ENCODE peak calls at places on chromosomes 6 and 20, in ten cellular contexts. O, R, T, M, J, C, I, P, Y and Z are unnamed samples. For H3K4me1, the result is how much of the 10 kb centered on the place peaks cover.

GRCh38 chr20:62864207-62864606 is 2.6 kb upstream of the TCFL5 start:
- DNase-seq in O (no peak), R (no peak), T (no peak), M (no peak), J (no peak), C (no peak), I (no peak), P (no peak), Y (no peak), Z (no peak)

GRCh38 chr6:17703256-17703694 is 3.5 kb downstream of the NUP153 start:
- DNase-seq in O (no peak), R (no peak), T (peak), M (no peak), J (peak), C (peak), I (peak), P (no peak), Y (no peak), Z (peak)

GRCh38 chr6:114158838-114159694 is 183.8 kb downstream of the HS3ST5 start:
- DNase-seq in O (no peak), R (no peak), T (no peak), M (no peak), J (no peak), C (peak), I (no peak), P (no peak), Y (no peak), Z (no peak)

GRCh38 chr6:21033575-21034026 is 499.3 kb downstream of the CDKAL1 start:
- DNase-seq in O (no peak), R (no peak), T (peak), M (no peak), J (peak), C (no peak), I (peak), P (no peak), Y (no peak), Z (peak)

GRCh38 chr6:116507324-116507723 is 4.1 kb upstream of the CALHM5 start:
- DNase-seq in O (no peak), R (no peak), T (peak), M (no peak), J (no peak), C (no peak), I (peak), P (no peak), Y (no peak), Z (peak)

GRCh38 chr6:97203343-97203742 is 79.7 kb downstream of the MMS22L start:
- DNase-seq in O (no peak), R (peak), T (no peak), M (no peak), J (peak), C (no peak), I (peak), P (no peak), Y (no peak), Z (no peak)

GRCh38 chr6:11229267-11230043 is 3.0 kb downstream of the NEDD9 start:
- DNase-seq in O (peak), R (peak), T (peak), M (peak), J (no peak), C (no peak), I (no peak), P (peak), Y (no peak), Z (peak)

GRCh38 chr20:11814276-11814675 is 103.4 kb upstream of the BTBD3 start:
- DNase-seq in O (no peak), R (no peak), T (peak), M (no peak), J (peak), C (no peak), I (peak), P (no peak), Y (no peak), Z (peak)

GRCh38 chr6:147561742-147562141 is 53.3 kb downstream of the SAMD5 start:
- DNase-seq in O (no peak), R (no peak), T (no peak), M (no peak), J (no peak), C (no peak), I (no peak), P (no peak), Y (no peak), Z (no peak)

GRCh38 chr20:6664574-6664973 is 102.9 kb upstream of the BMP2 start:
- DNase-seq in O (no peak), R (no peak), T (no peak), M (no peak), J (no peak), C (no peak), I (no peak), P (no peak), Y (no peak), Z (no peak)

GRCh38 chr6:163415176-163415619 is 680 bp downstream of the QKI start:
- DNase-seq in O (no peak), R (no peak), T (no peak), M (no peak), J (no peak), C (no peak), I (no peak), P (peak), Y (no peak), Z (no peak)

GRCh38 chr6:105769987-105770386 is 316.1 kb upstream of the PRDM1 start:
- DNase-seq in O (no peak), R (no peak), T (peak), M (no peak), J (peak), C (no peak), I (peak), P (no peak), Y (no peak), Z (peak)

GRCh38 chr6:30720738-30721197 is 616 bp downstream of the TUBB start:
- DNase-seq in O (peak), R (peak), T (peak), M (peak), J (peak), C (peak), I (peak), P (no peak), Y (no peak), Z (peak)

GRCh38 chr20:62302341-62303048 is at the start of gene ADRM1:
- DNase-seq in O (peak), R (peak), T (peak), M (peak), J (peak), C (peak), I (peak), P (peak), Y (peak), Z (peak)

GRCh38 chr20:63162206-63162770 is 53.6 kb downstream of the YTHDF1 start:
- DNase-seq in O (no peak), R (no peak), T (no peak), M (no peak), J (no peak), C (no peak), I (no peak), P (no peak), Y (no peak), Z (no peak)

GRCh38 chr6:19424853-19425252 is 412.3 kb upstream of the ID4 start:
- DNase-seq in O (no peak), R (no peak), T (no peak), M (no peak), J (no peak), C (no peak), I (no peak), P (no peak), Y (no peak), Z (no peak)

GRCh38 chr6:55176958-55177357 is 2.6 kb downstream of the HCRTR2 start:
- DNase-seq in O (no peak), R (peak), T (peak), M (no peak), J (peak), C (no peak), I (peak), P (no peak), Y (no peak), Z (peak)

GRCh38 chr6:28634406-28634757 is 108.7 kb downstream of the GPX5 start:
- DNase-seq in O (no peak), R (no peak), T (no peak), M (no peak), J (no peak), C (no peak), I (no peak), P (no peak), Y (no peak), Z (no peak)

GRCh38 chr6:149142924-149143429 is 174.5 kb upstream of the TAB2 start:
- DNase-seq in O (no peak), R (no peak), T (no peak), M (no peak), J (no peak), C (no peak), I (no peak), P (no peak), Y (no peak), Z (no peak)

GRCh38 chr6:34243131-34243771 is 5.6 kb downstream of the SMIM29 start:
- DNase-seq in O (no peak), R (no peak), T (peak), M (no peak), J (peak), C (no peak), I (peak), P (no peak), Y (no peak), Z (peak)

GRCh38 chr20:8424010-8424409 is 291.9 kb downstream of the PLCB1 start:
- DNase-seq in O (no peak), R (no peak), T (no peak), M (no peak), J (peak), C (no peak), I (peak), P (no peak), Y (no peak), Z (peak)

GRCh38 chr6:138692058-138692977 is 81.3 kb upstream of the CCDC28A start:
- DNase-seq in O (peak), R (peak), T (peak), M (peak), J (peak), C (peak), I (peak), P (peak), Y (no peak), Z (peak)

GRCh38 chr6:125940691-125941090 is 15.9 kb upstream of the HINT3 start:
- DNase-seq in O (no peak), R (no peak), T (peak), M (no peak), J (no peak), C (no peak), I (peak), P (no peak), Y (no peak), Z (peak)

GRCh38 chr20:34711813-34712430 is 7.8 kb downstream of the TP53INP2 start:
- DNase-seq in O (no peak), R (no peak), T (no peak), M (no peak), J (no peak), C (no peak), I (no peak), P (no peak), Y (no peak), Z (no peak)

GRCh38 chr20:34710568-34710839 is 6.4 kb downstream of the TP53INP2 start:
- DNase-seq in O (no peak), R (no peak), T (no peak), M (no peak), J (no peak), C (no peak), I (no peak), P (no peak), Y (no peak), Z (no peak)

GRCh38 chr20:34712525-34713192 is 8.5 kb downstream of the TP53INP2 start:
- DNase-seq in O (no peak), R (no peak), T (no peak), M (no peak), J (no peak), C (peak), I (no peak), P (no peak), Y (no peak), Z (no peak)

GRCh38 chr20:34709836-34710567 is 5.9 kb downstream of the TP53INP2 start:
- DNase-seq in O (no peak), R (peak), T (peak), M (peak), J (peak), C (no peak), I (peak), P (peak), Y (no peak), Z (peak)

GRCh38 chr20:34710861-34711574 is 6.9 kb downstream of the TP53INP2 start:
- DNase-seq in O (no peak), R (no peak), T (no peak), M (no peak), J (no peak), C (no peak), I (no peak), P (no peak), Y (no peak), Z (no peak)
- H2AFZ ChIP-seq in O (no peak), R (no peak), T (no peak), M (no peak), J (no peak), C (no peak), I (no peak), P (no peak), Y (no peak), Z (no peak)

GRCh38 chr20:48809672-48810071 is 18.1 kb downstream of the PREX1 start:
- DNase-seq in O (no peak), R (no peak), T (no peak), M (no peak), J (no peak), C (no peak), I (no peak), P (no peak), Y (no peak), Z (no peak)
- H3K4me1 ChIP-seq in O (under half), R (under half), T (under half), M (under half), J (under half), C (under half), I (under half), P (under half), Y (under half), Z (under half)

GRCh38 chr6:5999688-6000608 is 6.8 kb downstream of the NRN1 start:
- DNase-seq in O (peak), R (peak), T (no peak), M (peak), J (no peak), C (no peak), I (no peak), P (no peak), Y (no peak), Z (no peak)
- H2AFZ ChIP-seq in O (no peak), R (no peak), T (no peak), M (no peak), J (no peak), C (no peak), I (peak), P (peak), Y (no peak), Z (peak)

GRCh38 chr20:58308290-58308679 is 1.2 kb upstream of the RAB22A start:
- DNase-seq in O (no peak), R (no peak), T (no peak), M (no peak), J (no peak), C (no peak), I (no peak), P (no peak), Y (no peak), Z (no peak)

GRCh38 chr20:58308680-58309527 is 611 bp upstream of the RAB22A start:
- DNase-seq in O (peak), R (peak), T (peak), M (peak), J (peak), C (no peak), I (peak), P (peak), Y (no peak), Z (peak)

GRCh38 chr20:58309607-58310290 is at the start of gene RAB22A:
- DNase-seq in O (peak), R (peak), T (peak), M (peak), J (peak), C (peak), I (peak), P (peak), Y (no peak), Z (peak)

GRCh38 chr20:58312836-58313235 is 3.3 kb downstream of the RAB22A start:
- DNase-seq in O (no peak), R (no peak), T (peak), M (no peak), J (no peak), C (no peak), I (no peak), P (no peak), Y (no peak), Z (peak)

DNA sequence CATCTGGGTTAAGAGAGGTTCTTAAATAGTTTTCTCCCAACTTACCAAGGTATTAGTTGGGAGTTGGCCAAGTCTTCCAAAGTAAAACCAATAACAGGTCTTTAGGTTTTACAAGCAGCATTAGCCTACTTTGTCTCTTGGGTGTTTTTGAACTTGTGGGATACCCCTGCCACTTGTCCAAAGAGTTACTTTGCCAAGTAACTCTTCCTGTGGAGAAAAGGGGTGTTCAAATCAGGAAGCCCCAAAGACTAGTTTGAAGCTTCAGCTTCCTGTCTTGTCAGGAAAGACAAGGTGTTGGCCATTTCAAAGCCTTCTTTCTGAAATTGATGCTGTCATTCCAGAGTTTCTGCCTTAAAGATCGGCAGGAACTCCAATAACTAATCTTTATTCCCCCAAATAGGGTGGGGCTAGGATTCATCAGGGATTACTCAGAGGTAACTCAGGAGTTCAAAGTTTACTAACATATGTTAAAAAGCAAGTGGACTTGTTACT is 822 bp downstream of the RAB22A start:
- DNase-seq in O (no peak), R (no peak), T (peak), M (no peak), J (peak), C (peak), I (peak), P (no peak), Y (no peak), Z (peak)
- H3K4me1 ChIP-seq in O (under half), R (under half), T (under half), M (under half), J (under half), C (under half), I (under half), P (under half), Y (under half), Z (under half)

GRCh38 chr6:79778794-79779193 is 147.7 kb downstream of the SH3BGRL2 start:
- DNase-seq in O (no peak), R (no peak), T (no peak), M (no peak), J (no peak), C (no peak), I (no peak), P (no peak), Y (no peak), Z (no peak)
- H2AFZ ChIP-seq in O (peak), R (peak), T (peak), M (no peak), J (no peak), C (peak), I (no peak), P (peak), Y (peak), Z (peak)

GRCh38 chr20:43936371-43936770 is 21.7 kb downstream of the TOX2 start:
- DNase-seq in O (no peak), R (no peak), T (no peak), M (no peak), J (no peak), C (no peak), I (peak), P (no peak), Y (no peak), Z (no peak)
- H3K4me1 ChIP-seq in O (under half), R (under half), T (under half), M (under half), J (under half), C (under half), I (under half), P (under half), Y (under half), Z (under half)

GRCh38 chr6:3742426-3743344 is 8.8 kb downstream of the PXDC1 start:
- DNase-seq in O (peak), R (peak), T (peak), M (peak), J (peak), C (peak), I (peak), P (peak), Y (no peak), Z (peak)
- H2AFZ ChIP-seq in O (peak), R (peak), T (peak), M (no peak), J (no peak), C (no peak), I (no peak), P (peak), Y (peak), Z (no peak)

DNA sequence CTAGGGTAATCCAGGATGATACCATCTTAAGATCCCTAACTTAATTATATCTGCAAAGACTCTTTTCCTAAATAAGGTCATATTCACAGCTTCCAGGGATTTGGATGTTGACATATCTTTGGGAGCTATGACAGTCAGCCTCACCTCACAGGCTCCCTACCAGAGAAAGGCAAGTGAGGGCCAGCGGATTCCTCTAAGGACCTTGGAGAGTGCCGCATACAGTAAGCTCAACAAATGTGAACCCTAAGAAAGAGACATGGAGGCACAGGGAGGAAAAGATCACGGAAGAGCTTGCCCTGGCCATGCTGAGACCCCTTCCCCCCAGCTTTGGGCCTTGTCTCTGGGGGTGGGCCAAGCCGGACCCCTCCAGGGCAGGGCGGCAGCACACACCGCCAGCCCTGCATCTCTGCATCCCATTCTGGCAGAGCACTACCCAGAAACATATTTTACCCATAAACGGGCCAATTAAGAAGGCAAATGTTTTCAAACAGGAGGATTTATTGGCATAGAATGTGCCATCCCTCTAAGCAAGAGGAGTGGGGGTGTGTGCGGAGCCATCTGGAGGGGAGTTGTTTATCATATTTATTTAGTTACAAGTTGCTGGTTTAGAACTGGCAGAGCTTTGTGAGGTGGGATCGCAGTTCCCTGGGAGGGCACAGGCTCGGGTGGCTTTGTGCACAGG is 55.4 kb downstream of the CHMP4B start:
- DNase-seq in O (no peak), R (no peak), T (no peak), M (no peak), J (peak), C (no peak), I (no peak), P (no peak), Y (no peak), Z (peak)
- H3K4me1 ChIP-seq in O (under half), R (under half), T (under half), M (under half), J (under half), C (under half), I (under half), P (under half), Y (under half), Z (under half)